ENCODE peak calls at places on chromosome 17, in eight cellular contexts. R is NCI-H774; P is HEK293T; I is stimulated activated CD4-positive, alpha-beta T cell treated with anti-CD3 and anti-CD28 coated beads, Interleukin-4, amount 100 ng/mL, for 1 hour; V is neural progenitor cell; A is endothelial cell; W is NCI-H2081; J is cardiac septum. H is an unnamed sample.

GRCh38 chr17:6304894-6305612 is 129.9 kb downstream of the AIPL1 start:
- DNase-seq in A (no peak), R (peak), P (no peak), J (no peak), I (no peak), W (no peak), V (no peak), H (no peak)

GRCh38 chr17:1197781-1198490 is 18.2 kb upstream of the ABR start:
- DNase-seq in J (no peak), A (no peak), R (no peak), W (no peak), V (no peak), P (no peak), I (no peak), H (no peak)

GRCh38 chr17:35596530-35597233 is 9.6 kb downstream of the AP2B1 start:
- DNase-seq in I (no peak), R (no peak), V (peak), P (no peak), J (no peak), W (no peak), A (peak), H (no peak)

GRCh38 chr17:80737106-80738019 is 192.7 kb downstream of the RPTOR start:
- DNase-seq in I (no peak), R (no peak), A (no peak), J (no peak), V (no peak), P (no peak), W (no peak), H (no peak)

GRCh38 chr17:35314415-35315216 is 58.8 kb downstream of the SLFN11 start:
- DNase-seq in A (no peak), I (no peak), V (no peak), J (no peak), P (no peak), R (no peak), W (no peak), H (no peak)

GRCh38 chr17:80961516-80961915 is 30.1 kb upstream of the CHMP6 start:
- DNase-seq in J (no peak), W (peak), P (no peak), V (no peak), R (no peak), I (no peak), A (no peak), H (no peak)

GRCh38 chr17:28317965-28318758 is 838 bp upstream of the TMEM97 start:
- DNase-seq in A (peak), P (peak), V (peak), W (no peak), I (no peak), J (no peak), R (no peak), H (no peak)

GRCh38 chr17:61593404-61593803 is 2.4 kb upstream of the NACA2 start:
- DNase-seq in V (no peak), P (no peak), J (no peak), R (no peak), A (no peak), I (no peak), W (no peak), H (no peak)

GRCh38 chr17:1972429-1973160 is 52.5 kb downstream of the RTN4RL1 start:
- DNase-seq in P (peak), I (no peak), A (no peak), R (no peak), W (no peak), J (no peak), V (no peak), H (no peak)

GRCh38 chr17:78397681-78398101 is 19.2 kb downstream of the PGS1 start:
- DNase-seq in V (no peak), W (no peak), A (no peak), J (peak), P (no peak), I (no peak), R (no peak), H (no peak)

GRCh38 chr17:76268015-76268749 is 3.0 kb downstream of the UBALD2 start:
- DNase-seq in P (no peak), V (no peak), R (no peak), J (peak), I (peak), A (peak), W (no peak), H (no peak)

GRCh38 chr17:57615836-57616235 is 129.3 kb downstream of the CCDC182 start:
- DNase-seq in V (no peak), J (no peak), W (no peak), R (no peak), A (no peak), P (no peak), I (no peak), H (no peak)

GRCh38 chr17:80224683-80225082 is 4.5 kb downstream of the SLC26A11 start:
- DNase-seq in W (no peak), R (no peak), I (no peak), J (no peak), A (no peak), V (no peak), P (no peak), H (peak)

GRCh38 chr17:76925333-76925935 is 57.2 kb downstream of the MGAT5B start:
- DNase-seq in A (no peak), P (no peak), I (no peak), W (no peak), R (no peak), V (no peak), J (no peak), H (no peak)

GRCh38 chr17:1110844-1111598 is 68.8 kb downstream of the ABR start:
- DNase-seq in I (no peak), V (no peak), R (no peak), W (no peak), A (no peak), P (no peak), J (peak), H (peak)

GRCh38 chr17:34423978-34424813 is 61.2 kb upstream of the CCL1 start:
- DNase-seq in V (no peak), R (no peak), A (no peak), I (no peak), P (no peak), J (no peak), W (no peak), H (no peak)

GRCh38 chr17:27322026-27322425 is 28.1 kb downstream of the WSB1 start:
- DNase-seq in P (no peak), V (no peak), W (no peak), R (no peak), I (no peak), A (no peak), J (no peak), H (no peak)

GRCh38 chr17:82835766-82836512 is 3.9 kb downstream of the ZNF750 start:
- DNase-seq in J (no peak), W (no peak), R (no peak), I (no peak), V (no peak), A (no peak), P (no peak), H (peak)